ENCODE peak calls at places on chromosomes 11 and 22, in seven cellular contexts. I is heart left ventricle, M is GM23248, F is epithelial cell of prostate, B is brain microvascular endothelial cell, J is Peyer's patch, H is sigmoid colon. R is an unnamed sample.

GRCh38 chr11:128689946-128690745 is 3.7 kb upstream of the FLI1 start:
- DNase-seq in I (no peak), M (peak), F (no peak), B (no peak), J (no peak), H (no peak), R (no peak)

GRCh38 chr11:43942651-43943356 is 367 bp downstream of the C11orf96 start:
- DNase-seq in I (no peak), M (peak), F (no peak), B (peak), J (no peak), H (peak), R (peak)

GRCh38 chr11:102293873-102294601 is 23.2 kb upstream of the BIRC3 start:
- DNase-seq in I (no peak), M (peak), F (no peak), B (peak), J (no peak), H (no peak), R (no peak)

GRCh38 chr11:117217141-117217609 is 14.7 kb downstream of the PCSK7 start:
- DNase-seq in I (no peak), M (no peak), F (no peak), B (peak), J (no peak), H (peak), R (peak)

GRCh38 chr11:19646308-19646707 is 66.3 kb upstream of the NAV2 start:
- DNase-seq in I (peak), M (peak), F (no peak), B (no peak), J (no peak), H (no peak), R (no peak)

GRCh38 chr22:22431271-22432220 is 77.0 kb downstream of the ZNF280B start:
- DNase-seq in I (peak), M (peak), F (no peak), B (peak), J (peak), H (peak), R (no peak)

GRCh38 chr22:40414306-40414705 is 43.9 kb downstream of the SGSM3 start:
- DNase-seq in I (no peak), M (peak), F (no peak), B (no peak), J (no peak), H (no peak), R (no peak)

GRCh38 chr22:43919106-43919965 is 4.3 kb upstream of the PNPLA3 start:
- DNase-seq in I (no peak), M (peak), F (no peak), B (peak), J (no peak), H (no peak), R (no peak)

GRCh38 chr22:33821290-33821689 is 99.0 kb downstream of the LARGE1 start:
- DNase-seq in I (no peak), M (peak), F (no peak), B (no peak), J (no peak), H (no peak), R (no peak)

GRCh38 chr22:24827305-24827704 is 21.3 kb downstream of the SGSM1 start:
- DNase-seq in I (no peak), M (no peak), F (no peak), B (no peak), J (no peak), H (no peak), R (peak)

GRCh38 chr11:102552447-102553200 is 22.1 kb upstream of the MMP7 start:
- DNase-seq in I (no peak), M (no peak), F (peak), B (no peak), J (no peak), H (no peak), R (no peak)

GRCh38 chr11:44628730-44629361 is 63.4 kb downstream of the CD82 start:
- DNase-seq in I (peak), M (no peak), F (no peak), B (no peak), J (no peak), H (peak), R (peak)

GRCh38 chr11:78465169-78465942 is 47.7 kb upstream of the GAB2 start:
- DNase-seq in I (no peak), M (no peak), F (no peak), B (no peak), J (peak), H (no peak), R (no peak)

GRCh38 chr22:44291265-44292006 is 21.3 kb downstream of the SHISAL1 start:
- DNase-seq in I (no peak), M (peak), F (no peak), B (no peak), J (no peak), H (no peak), R (no peak)

GRCh38 chr22:32623943-32624342 is 149.3 kb downstream of the FBXO7 start:
- DNase-seq in I (peak), M (peak), F (no peak), B (peak), J (no peak), H (peak), R (no peak)

GRCh38 chr11:32312865-32313403 is 122.4 kb downstream of the WT1 start:
- DNase-seq in I (no peak), M (peak), F (peak), B (peak), J (no peak), H (no peak), R (no peak)

GRCh38 chr11:76654310-76654851 is 16.2 kb downstream of the LRRC32 start:
- DNase-seq in I (peak), M (peak), F (no peak), B (peak), J (no peak), H (peak), R (no peak)

GRCh38 chr22:37726240-37726887 is 29.5 kb downstream of the TRIOBP start:
- DNase-seq in I (no peak), M (peak), F (no peak), B (peak), J (no peak), H (no peak), R (no peak)

GRCh38 chr11:18780329-18780728 is 11.3 kb downstream of the PTPN5 start:
- DNase-seq in I (peak), M (no peak), F (no peak), B (no peak), J (no peak), H (no peak), R (no peak)

GRCh38 chr11:123684601-123685000 is 30.2 kb upstream of the SCN3B start:
- DNase-seq in I (no peak), M (no peak), F (no peak), B (no peak), J (no peak), H (no peak), R (no peak)

GRCh38 chr11:106482920-106483761 is 405.7 kb downstream of the AASDHPPT start:
- DNase-seq in I (no peak), M (peak), F (no peak), B (peak), J (no peak), H (no peak), R (no peak)

GRCh38 chr11:69867076-69868002 is 48.1 kb upstream of the FGF3 start:
- DNase-seq in I (no peak), M (peak), F (no peak), B (peak), J (no peak), H (no peak), R (no peak)

GRCh38 chr11:2275334-2276279 is 5.2 kb upstream of the ASCL2 start:
- DNase-seq in I (no peak), M (no peak), F (no peak), B (no peak), J (peak), H (peak), R (peak)

GRCh38 chr22:45881524-45881875 is 95.5 kb downstream of the WNT7B start:
- DNase-seq in I (no peak), M (no peak), F (no peak), B (no peak), J (no peak), H (peak), R (no peak)

GRCh38 chr22:24495365-24495675 is 188 bp downstream of the UPB1 start:
- DNase-seq in I (no peak), M (no peak), F (no peak), B (no peak), J (no peak), H (no peak), R (no peak)

GRCh38 chr22:38414009-38414395 is 41.0 kb downstream of the KCNJ4 start:
- DNase-seq in I (no peak), M (no peak), F (no peak), B (no peak), J (no peak), H (peak), R (no peak)

GRCh38 chr11:119432484-119433368 is 9.8 kb upstream of the THY1 start:
- DNase-seq in I (no peak), M (peak), F (no peak), B (peak), J (no peak), H (no peak), R (no peak)
- H3K27ac ChIP-seq in I (no peak), M (peak), F (no peak), B (no peak), J (peak), H (peak), R (no peak)

DNA sequence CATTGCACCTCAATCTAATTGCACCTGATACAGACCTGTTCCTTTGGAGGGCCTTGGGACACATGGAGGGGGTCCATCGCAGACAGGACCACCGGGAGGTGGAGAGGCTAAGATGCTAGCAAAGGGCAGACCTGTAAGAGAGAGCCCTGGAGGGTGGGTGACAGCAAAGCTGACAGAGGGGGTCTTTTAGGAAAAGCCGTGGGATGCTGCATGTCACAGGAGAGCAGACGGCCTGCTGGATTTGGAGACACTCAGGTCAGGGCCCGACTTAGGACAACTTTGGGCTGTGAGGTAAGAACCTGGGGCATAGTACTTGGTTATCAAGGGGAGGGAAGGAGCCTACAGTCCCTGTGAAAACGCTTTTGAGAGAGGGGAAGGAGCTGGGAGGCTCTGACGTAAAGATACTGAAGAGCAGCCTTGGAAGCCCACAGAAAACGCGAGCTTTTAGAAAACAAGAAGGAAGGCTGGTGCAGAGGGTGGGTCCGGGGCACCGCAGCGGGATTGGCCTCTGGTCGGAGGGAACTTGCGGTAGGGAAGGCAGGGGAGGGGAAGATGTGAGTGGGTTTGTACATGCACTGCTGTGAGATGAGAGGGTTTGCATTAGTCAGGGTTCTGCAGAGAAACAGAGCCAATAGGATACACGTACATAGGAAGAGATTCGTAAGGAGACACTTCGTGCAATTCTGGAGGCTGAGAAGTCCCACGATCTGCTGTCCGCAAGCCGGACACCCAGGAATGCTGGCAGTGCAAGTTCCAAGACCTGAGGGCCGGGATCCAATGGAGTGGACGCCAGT is 868.5 kb downstream of the TBC1D22A start:
- DNase-seq in I (no peak), M (no peak), F (no peak), B (no peak), J (no peak), H (no peak), R (peak)
- H3K27ac ChIP-seq in I (no peak), M (no peak), F (no peak), B (no peak), J (no peak), H (no peak), R (no peak)

GRCh38 chr11:119479685-119480275 is 56.8 kb upstream of the THY1 start:
- DNase-seq in I (no peak), M (peak), F (no peak), B (peak), J (no peak), H (no peak), R (no peak)

GRCh38 chr11:119480375-119481020 is 57.5 kb upstream of the THY1 start:
- DNase-seq in I (no peak), M (no peak), F (no peak), B (no peak), J (no peak), H (no peak), R (no peak)

GRCh38 chr11:119481667-119482400 is 58.9 kb upstream of the THY1 start:
- DNase-seq in I (peak), M (peak), F (no peak), B (no peak), J (no peak), H (no peak), R (no peak)

GRCh38 chr11:119482561-119483001 is 59.6 kb upstream of the THY1 start:
- DNase-seq in I (peak), M (no peak), F (no peak), B (no peak), J (no peak), H (no peak), R (no peak)

DNA sequence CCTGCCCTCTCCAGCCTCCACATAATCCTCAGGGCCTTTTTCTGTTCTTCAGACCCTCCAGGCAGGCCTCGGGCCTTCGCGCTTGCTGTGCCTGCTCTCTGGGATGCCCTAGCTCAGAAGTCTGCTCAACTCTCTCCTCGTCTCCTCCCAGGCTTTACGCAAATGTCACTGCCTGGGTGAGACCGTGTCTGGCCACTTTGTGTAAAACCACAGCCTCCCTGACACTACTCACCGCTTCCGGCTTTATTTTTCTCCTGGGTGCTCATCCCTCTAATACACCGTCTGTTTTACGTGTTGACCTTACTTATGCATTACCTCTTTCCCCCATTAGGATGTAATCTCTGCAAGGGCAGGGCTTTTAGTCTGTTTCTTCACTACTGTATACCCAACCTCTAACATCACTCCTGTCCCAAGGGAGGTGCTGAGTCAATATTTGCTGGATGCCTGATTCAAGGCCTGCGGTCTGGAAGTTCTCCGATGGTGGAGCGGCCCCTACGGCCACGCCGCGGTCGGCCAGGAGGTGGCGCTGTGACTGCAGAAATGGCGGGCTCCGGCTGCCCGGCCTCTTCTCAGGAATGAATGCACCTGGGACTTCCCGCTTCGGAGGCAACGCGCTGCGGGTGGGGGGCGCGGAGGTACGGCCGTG is 58.2 kb upstream of the THY1 start:
- DNase-seq in I (peak), M (peak), F (peak), B (peak), J (peak), H (peak), R (peak)
- H3K27ac ChIP-seq in I (no peak), M (no peak), F (no peak), B (no peak), J (no peak), H (no peak), R (no peak)

DNA sequence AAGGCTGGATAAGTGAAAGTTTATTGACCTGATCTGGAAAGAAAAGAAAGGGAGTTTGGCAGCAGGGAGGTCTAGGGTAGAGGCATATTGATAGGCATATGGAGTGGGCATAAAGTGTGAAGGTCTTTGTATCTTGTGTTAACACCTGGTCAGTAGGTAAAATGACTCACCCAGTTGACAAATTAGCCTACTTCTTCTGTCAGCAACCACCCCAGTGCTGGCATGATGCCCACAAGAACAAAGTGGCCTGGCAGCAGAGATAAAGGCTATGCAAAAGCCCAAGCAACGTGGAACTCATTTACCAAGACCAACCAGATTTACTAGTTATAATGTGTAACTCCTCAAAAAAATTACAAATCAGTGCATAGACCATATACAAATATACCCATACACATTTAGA is 4.9 kb downstream of the OR10A3 start:
- DNase-seq in I (no peak), M (no peak), F (peak), B (no peak), J (no peak), H (no peak), R (no peak)
- H3K27ac ChIP-seq in I (no peak), M (no peak), F (no peak), B (no peak), J (no peak), H (no peak), R (no peak)

GRCh38 chr11:35138949-35139881 is at the start of gene CD44:
- DNase-seq in I (peak), M (peak), F (no peak), B (peak), J (peak), H (peak), R (peak)
- H3K27ac ChIP-seq in I (peak), M (peak), F (peak), B (peak), J (peak), H (peak), R (peak)

DNA sequence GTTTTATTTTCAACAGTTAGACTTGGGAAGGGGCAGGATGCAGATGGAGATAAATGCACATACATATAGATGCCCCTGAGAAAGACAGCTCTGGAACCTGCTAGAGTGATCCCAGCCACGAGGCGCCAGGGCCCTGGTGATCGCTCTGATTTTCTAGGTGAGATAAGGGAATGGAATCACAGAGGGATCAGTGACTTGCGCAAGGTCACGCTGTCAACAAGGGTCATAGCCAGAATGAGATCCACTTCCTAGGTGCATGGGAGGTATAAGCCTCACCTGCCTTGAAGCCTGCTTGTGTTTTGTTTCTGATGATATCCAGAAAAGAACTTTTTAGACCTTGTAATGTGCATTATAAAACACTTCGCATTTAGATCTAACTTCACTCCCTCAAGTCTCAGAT is 47.5 kb downstream of the ZBTB16 start:
- DNase-seq in I (no peak), M (no peak), F (no peak), B (no peak), J (no peak), H (peak), R (no peak)
- H3K27ac ChIP-seq in I (no peak), M (no peak), F (no peak), B (no peak), J (no peak), H (no peak), R (peak)

DNA sequence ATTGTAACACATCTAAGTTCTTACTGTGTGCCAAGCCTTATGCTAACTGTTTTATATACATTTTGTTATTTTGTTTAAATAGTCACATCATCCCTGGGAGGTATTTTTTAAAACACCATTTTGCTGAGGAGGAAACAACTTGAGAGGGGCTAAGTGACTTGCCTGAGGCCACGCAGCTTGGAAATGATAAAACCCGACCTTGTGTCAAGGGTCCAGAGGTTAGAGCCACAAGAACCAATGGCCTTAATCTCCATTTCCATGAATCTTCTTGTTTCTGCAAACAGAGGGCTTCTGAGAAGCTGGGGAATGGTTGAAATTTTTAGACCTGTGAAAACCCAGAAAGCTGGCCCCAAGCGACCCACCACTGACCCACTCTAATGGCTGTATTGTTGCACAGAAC is 16.7 kb downstream of the ABTB2 start:
- DNase-seq in I (no peak), M (no peak), F (no peak), B (no peak), J (no peak), H (no peak), R (no peak)
- H3K27ac ChIP-seq in I (no peak), M (no peak), F (no peak), B (no peak), J (no peak), H (peak), R (no peak)

GRCh38 chr22:20542055-20542454 is 34.6 kb downstream of the MED15 start:
- DNase-seq in I (no peak), M (no peak), F (no peak), B (no peak), J (no peak), H (no peak), R (no peak)
- H3K27ac ChIP-seq in I (no peak), M (peak), F (no peak), B (no peak), J (no peak), H (no peak), R (no peak)

R was measured in upper lobe of right lung.